ENCODE peak calls at places on chromosomes 16 and 17, in eight cellular contexts. Q is esophagus muscularis mucosa, X is neural crest cell, A is BE2C, J is IMR-90, M is A549, B is HFFc6, W is sigmoid colon. R is an unnamed sample.

GRCh38 chr17:12136243-12136642 is 115.6 kb downstream of the MAP2K4 start:
- DNase-seq in Q (no peak), X (no peak), A (no peak), J (no peak), M (no peak), B (no peak), W (no peak), R (no peak)

GRCh38 chr16:2969545-2970521 is 685 bp downstream of the PAQR4 start:
- DNase-seq in Q (no peak), X (peak), A (peak), J (peak), M (peak), B (peak), W (no peak), R (no peak)

GRCh38 chr17:75625813-75626486 is 7.3 kb upstream of the SMIM5 start:
- DNase-seq in Q (no peak), X (peak), A (peak), J (peak), M (peak), B (no peak), W (no peak), R (no peak)

GRCh38 chr17:57092171-57092570 is 7.1 kb downstream of the AKAP1 start:
- DNase-seq in Q (no peak), X (no peak), A (no peak), J (peak), M (no peak), B (no peak), W (peak), R (no peak)

GRCh38 chr16:81697321-81697885 is 81.7 kb upstream of the PLCG2 start:
- DNase-seq in Q (no peak), X (no peak), A (peak), J (peak), M (peak), B (peak), W (no peak), R (no peak)

GRCh38 chr17:76599699-76600460 is 14.2 kb upstream of the ST6GALNAC2 start:
- DNase-seq in Q (no peak), X (no peak), A (no peak), J (peak), M (no peak), B (no peak), W (no peak), R (no peak)

GRCh38 chr17:78125976-78126894 is 2.3 kb downstream of the TMC6 start:
- DNase-seq in Q (no peak), X (no peak), A (peak), J (no peak), M (no peak), B (no peak), W (no peak), R (no peak)

GRCh38 chr17:48555616-48556533 is 11.0 kb upstream of the HOXB2 start:
- DNase-seq in Q (no peak), X (no peak), A (no peak), J (peak), M (peak), B (no peak), W (peak), R (no peak)

GRCh38 chr17:75731086-75731715 is 9.9 kb downstream of the ITGB4 start:
- DNase-seq in Q (no peak), X (no peak), A (no peak), J (no peak), M (no peak), B (no peak), W (no peak), R (no peak)

GRCh38 chr17:77424585-77425344 is 284.0 kb downstream of the SEC14L1 start:
- DNase-seq in Q (peak), X (no peak), A (peak), J (peak), M (peak), B (peak), W (peak), R (no peak)

GRCh38 chr17:55458977-55459376 is 37.3 kb upstream of the MMD start:
- DNase-seq in Q (no peak), X (no peak), A (no peak), J (peak), M (peak), B (peak), W (no peak), R (no peak)

GRCh38 chr16:11417487-11417886 is 72.2 kb downstream of the RMI2 start:
- DNase-seq in Q (no peak), X (no peak), A (no peak), J (no peak), M (no peak), B (no peak), W (no peak), R (no peak)

GRCh38 chr17:42783062-42783777 is 2.8 kb downstream of the WNK4 start:
- DNase-seq in Q (no peak), X (no peak), A (no peak), J (peak), M (peak), B (peak), W (no peak), R (no peak)

GRCh38 chr17:82866521-82867214 is 26.8 kb upstream of the ZNF750 start:
- DNase-seq in Q (no peak), X (no peak), A (peak), J (peak), M (no peak), B (peak), W (peak), R (no peak)

GRCh38 chr17:48641541-48642058 is 15.4 kb upstream of the HOXB9 start:
- DNase-seq in Q (no peak), X (no peak), A (no peak), J (no peak), M (no peak), B (no peak), W (peak), R (no peak)

GRCh38 chr17:62787358-62787757 is 20.8 kb downstream of the MARCHF10 start:
- DNase-seq in Q (no peak), X (no peak), A (no peak), J (peak), M (no peak), B (no peak), W (no peak), R (no peak)

GRCh38 chr16:82093901-82094300 is 58.8 kb downstream of the HSD17B2 start:
- DNase-seq in Q (peak), X (no peak), A (no peak), J (no peak), M (no peak), B (no peak), W (no peak), R (no peak)

GRCh38 chr16:84633622-84634021 is 14.7 kb upstream of the KLHL36 start:
- DNase-seq in Q (no peak), X (no peak), A (no peak), J (no peak), M (no peak), B (no peak), W (peak), R (no peak)

GRCh38 chr16:65672960-65673359 is 551.1 kb upstream of the CDH11 start:
- DNase-seq in Q (no peak), X (no peak), A (no peak), J (peak), M (no peak), B (no peak), W (no peak), R (no peak)

GRCh38 chr16:64311241-64311640 is 810.6 kb downstream of the CDH11 start:
- DNase-seq in Q (no peak), X (no peak), A (no peak), J (no peak), M (no peak), B (peak), W (no peak), R (no peak)

GRCh38 chr17:5864910-5865657 is 205.1 kb upstream of the WSCD1 start:
- DNase-seq in Q (peak), X (no peak), A (no peak), J (no peak), M (no peak), B (no peak), W (no peak), R (no peak)

GRCh38 chr17:81924557-81925532 is 2.7 kb downstream of the MAFG start:
- DNase-seq in Q (no peak), X (no peak), A (no peak), J (no peak), M (peak), B (no peak), W (no peak), R (no peak)

GRCh38 chr16:82192665-82193064 is 22.6 kb upstream of the MPHOSPH6 start:
- DNase-seq in Q (no peak), X (no peak), A (no peak), J (peak), M (no peak), B (peak), W (no peak), R (peak)

GRCh38 chr17:48814504-48814903 is 2.5 kb downstream of the TTLL6 start:
- DNase-seq in Q (no peak), X (peak), A (peak), J (peak), M (peak), B (peak), W (no peak), R (no peak)

GRCh38 chr17:50149425-50150353 is 788 bp downstream of the PPP1R9B start:
- DNase-seq in Q (no peak), X (peak), A (peak), J (peak), M (peak), B (no peak), W (peak), R (no peak)

GRCh38 chr16:69260506-69260905 is 50.6 kb upstream of the VPS4A start:
- DNase-seq in Q (no peak), X (no peak), A (no peak), J (no peak), M (no peak), B (no peak), W (no peak), R (no peak)

GRCh38 chr17:2957631-2958286 is 105.6 kb downstream of the OR1D5 start:
- DNase-seq in Q (no peak), X (no peak), A (no peak), J (peak), M (no peak), B (peak), W (peak), R (no peak)

GRCh38 chr17:66508896-66509843 is 206.8 kb downstream of the PRKCA start:
- DNase-seq in Q (no peak), X (no peak), A (peak), J (peak), M (peak), B (peak), W (peak), R (no peak)

GRCh38 chr16:79768594-79768993 is 168.1 kb upstream of the MAF start:
- DNase-seq in Q (no peak), X (no peak), A (no peak), J (no peak), M (no peak), B (no peak), W (no peak), R (no peak)

DNA sequence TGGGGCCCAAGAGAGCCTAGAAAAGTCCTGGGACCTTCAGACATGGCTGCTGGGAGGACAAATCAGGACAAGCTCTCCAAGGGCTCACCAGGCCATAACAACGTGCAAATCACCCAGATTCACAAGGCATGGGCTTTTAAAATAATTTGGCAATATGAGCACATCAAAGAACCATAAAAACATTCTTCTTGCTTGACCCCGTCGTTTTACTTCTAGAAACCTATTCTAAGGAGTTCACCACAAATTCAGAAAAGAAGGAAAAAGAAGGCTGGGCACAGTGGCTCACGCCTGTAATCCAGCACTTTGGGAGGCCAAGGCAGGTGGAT is 12.1 kb upstream of the MT3 start:
- DNase-seq in Q (no peak), X (no peak), A (no peak), J (no peak), M (no peak), B (no peak), W (no peak), R (no peak)
- TF ChIP-seq CTCF in Q (no peak), X (no peak), A (no peak), J (no peak), M (no peak), B (peak), W (no peak), R (no peak)

GRCh38 chr16:1959269-1960039 is at the start of gene NDUFB10:
- DNase-seq in Q (peak), X (peak), A (peak), J (peak), M (peak), B (peak), W (peak), R (peak)
- TF ChIP-seq CTCF in Q (peak), X (peak), A (peak), J (peak), M (peak), B (peak), W (peak), R (peak)

GRCh38 chr17:38970128-38970527 is 2.9 kb upstream of the FBXO47 start:
- DNase-seq in Q (no peak), X (no peak), A (no peak), J (no peak), M (no peak), B (no peak), W (no peak), R (no peak)
- TF ChIP-seq CTCF in Q (no peak), X (no peak), A (no peak), J (no peak), M (no peak), B (no peak), W (no peak), R (no peak)

GRCh38 chr17:7555320-7555948 is 3.1 kb upstream of the TNFSF13 start:
- DNase-seq in Q (no peak), X (no peak), A (no peak), J (no peak), M (no peak), B (no peak), W (no peak), R (no peak)

GRCh38 chr17:7558544-7559306 is at the start of gene TNFSF13:
- DNase-seq in Q (no peak), X (no peak), A (no peak), J (no peak), M (no peak), B (no peak), W (peak), R (no peak)

GRCh38 chr17:7557825-7558543 is 566 bp upstream of the TNFSF13 start:
- DNase-seq in Q (peak), X (no peak), A (peak), J (peak), M (peak), B (no peak), W (peak), R (no peak)

GRCh38 chr17:7556627-7557026 is 1.9 kb upstream of the TNFSF13 start:
- DNase-seq in Q (no peak), X (no peak), A (no peak), J (no peak), M (no peak), B (no peak), W (no peak), R (no peak)

DNA sequence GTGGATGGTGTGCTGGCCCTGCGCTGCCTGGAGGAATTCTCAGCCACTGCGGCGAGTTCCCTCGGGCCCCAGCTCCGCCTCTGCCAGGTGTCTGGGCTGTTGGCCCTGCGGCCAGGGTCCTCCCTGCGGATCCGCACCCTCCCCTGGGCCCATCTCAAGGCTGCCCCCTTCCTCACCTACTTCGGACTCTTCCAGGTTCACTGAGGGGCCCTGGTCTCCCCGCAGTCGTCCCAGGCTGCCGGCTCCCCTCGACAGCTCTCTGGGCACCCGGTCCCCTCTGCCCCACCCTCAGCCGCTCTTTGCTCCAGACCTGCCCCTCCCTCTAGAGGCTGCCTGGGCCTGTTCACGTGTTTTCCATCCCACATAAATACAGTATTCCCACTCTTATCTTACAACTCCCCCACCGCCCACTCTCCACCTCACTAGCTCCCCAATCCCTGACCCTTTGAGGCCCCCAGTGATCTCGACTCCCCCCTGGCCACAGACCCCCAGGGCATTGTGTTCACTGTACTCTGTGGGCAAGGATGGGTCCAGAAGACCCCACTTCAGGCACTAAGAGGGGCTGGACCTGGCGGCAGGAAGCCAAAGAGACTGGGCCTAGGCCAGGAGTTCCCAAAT is 1.3 kb upstream of the TNFSF13 start:
- DNase-seq in Q (no peak), X (no peak), A (no peak), J (no peak), M (no peak), B (no peak), W (no peak), R (no peak)
- TF ChIP-seq CTCF in Q (no peak), X (no peak), A (no peak), J (no peak), M (no peak), B (no peak), W (no peak), R (no peak)

GRCh38 chr16:21953541-21953902 is 361 bp downstream of the UQCRC2 start:
- DNase-seq in Q (no peak), X (no peak), A (no peak), J (no peak), M (no peak), B (no peak), W (no peak), R (no peak)
- TF ChIP-seq CTCF in Q (no peak), X (no peak), A (no peak), J (no peak), M (no peak), B (no peak), W (no peak), R (no peak)

GRCh38 chr17:30913955-30914354 is 7.8 kb upstream of the ADAP2 start:
- DNase-seq in Q (no peak), X (no peak), A (no peak), J (no peak), M (no peak), B (no peak), W (no peak), R (no peak)
- TF ChIP-seq CTCF in Q (no peak), X (no peak), A (no peak), J (no peak), M (peak), B (no peak), W (no peak), R (no peak)